ENCODE peak calls at places on chromosomes 1 and 21, in nine cellular contexts. A is activated CD4-positive, alpha-beta T cell treated with anti-CD3 and anti-CD28 coated beads, Interleukin-2, amount 50 U/mL, for 24 hours; S is putamen; T is right atrium auricular region; H is ureter; W is dorsolateral prefrontal cortex; Q is stimulated activated CD8-positive, alpha-beta memory T cell treated with anti-CD3 and anti-CD28 coated beads, Interleukin-7, amount 100 ng/mL, for 1 hour; M is activated T-helper 1 cell treated with anti-CD3 and anti-CD28 coated beads, Interleukin-2, amount 50 U/mL, for 16 hours; E is NCI-H1417 treated with DMSO at 0.1 percent for 48 hours. F is an unnamed sample.

GRCh38 chr21:36747815-36748381 is 49.0 kb downstream of the SIM2 start:
- DNase-seq in S (peak), H (no peak), W (peak), Q (no peak), M (no peak), E (no peak), T (no peak), A (no peak), F (peak)

GRCh38 chr1:225923692-225924555 is at the start of gene PYCR2:
- DNase-seq in H (peak), E (peak), W (peak), Q (peak), S (peak), A (peak), M (peak), T (peak), F (peak)

GRCh38 chr1:85628791-85629531 is 48.4 kb downstream of the CCN1 start:
- DNase-seq in S (peak), M (no peak), Q (no peak), A (no peak), W (no peak), E (no peak), T (no peak), H (peak), F (peak)

GRCh38 chr1:25246600-25247023 is 642 bp downstream of the RSRP1 start:
- DNase-seq in S (no peak), T (no peak), E (no peak), H (peak), M (no peak), W (no peak), Q (no peak), A (no peak), F (peak)

GRCh38 chr1:36486436-36487335 is 4.0 kb upstream of the CSF3R start:
- DNase-seq in T (peak), M (no peak), Q (no peak), A (no peak), H (peak), S (peak), E (no peak), W (peak), F (peak)

GRCh38 chr1:115090547-115090946 is 1.2 kb upstream of the TSPAN2 start:
- DNase-seq in M (no peak), S (no peak), W (no peak), A (no peak), E (no peak), Q (no peak), H (no peak), T (peak), F (no peak)

GRCh38 chr21:31103163-31103562 is 64.9 kb upstream of the KRTAP19-8 start:
- DNase-seq in T (no peak), H (no peak), W (no peak), A (no peak), S (no peak), Q (no peak), E (no peak), M (no peak), F (no peak)

GRCh38 chr21:15421521-15421920 is 308.3 kb upstream of the USP25 start:
- DNase-seq in Q (no peak), T (no peak), M (no peak), S (no peak), H (no peak), E (no peak), W (no peak), A (no peak), F (no peak)

GRCh38 chr1:54334996-54335395 is 71.2 kb downstream of the SSBP3 start:
- DNase-seq in A (no peak), E (no peak), S (no peak), W (no peak), H (no peak), Q (no peak), T (no peak), M (no peak), F (peak)

GRCh38 chr1:240194120-240194519 is 102.4 kb downstream of the FMN2 start:
- DNase-seq in E (no peak), A (no peak), S (no peak), W (no peak), T (no peak), M (no peak), H (peak), Q (no peak), F (no peak)

GRCh38 chr1:81287681-81288080 is 513.1 kb upstream of the ADGRL2 start:
- DNase-seq in W (no peak), E (no peak), M (no peak), A (no peak), T (no peak), S (no peak), Q (no peak), H (no peak), F (no peak)

GRCh38 chr1:66552829-66553228 is 18.9 kb downstream of the SGIP1 start:
- DNase-seq in E (no peak), Q (no peak), S (no peak), A (no peak), H (no peak), M (no peak), W (no peak), T (no peak), F (no peak)

GRCh38 chr21:46168659-46169386 is 13.4 kb upstream of the FTCD start:
- DNase-seq in H (no peak), A (no peak), Q (no peak), T (peak), W (peak), M (no peak), S (no peak), E (peak), F (no peak)

GRCh38 chr1:40929145-40929544 is 50.4 kb upstream of the CTPS1 start:
- DNase-seq in H (no peak), S (no peak), E (no peak), Q (no peak), A (no peak), T (no peak), M (no peak), W (no peak), F (no peak)

GRCh38 chr1:192601145-192602048 is 25.8 kb downstream of the RGS1 start:
- DNase-seq in T (no peak), Q (no peak), H (no peak), E (no peak), M (no peak), S (no peak), W (no peak), A (no peak), F (no peak)

GRCh38 chr1:207754942-207755689 is 3.3 kb downstream of the CD46 start:
- DNase-seq in E (no peak), T (no peak), M (no peak), A (no peak), S (no peak), W (no peak), Q (no peak), H (no peak), F (no peak)

GRCh38 chr1:154878371-154879355 is 8.6 kb upstream of the KCNN3 start:
- DNase-seq in S (peak), H (peak), A (peak), W (peak), T (peak), Q (peak), M (peak), E (peak), F (peak)

GRCh38 chr1:183025782-183026774 is 2.9 kb downstream of the LAMC1 start:
- DNase-seq in M (no peak), H (no peak), T (no peak), A (no peak), W (no peak), S (no peak), Q (no peak), E (no peak), F (no peak)

GRCh38 chr21:28705616-28706015 is 287.1 kb downstream of the LTN1 start:
- DNase-seq in Q (no peak), H (no peak), W (no peak), T (no peak), S (no peak), E (no peak), A (no peak), M (no peak), F (no peak)

GRCh38 chr1:235079443-235079967 is 49.1 kb downstream of the TOMM20 start:
- DNase-seq in E (no peak), W (no peak), T (no peak), H (no peak), A (no peak), Q (no peak), M (no peak), S (no peak), F (no peak)

GRCh38 chr1:201094829-201095228 is 17.4 kb downstream of the CACNA1S start:
- DNase-seq in A (no peak), H (no peak), Q (no peak), M (no peak), E (no peak), S (no peak), T (no peak), W (no peak), F (no peak)

GRCh38 chr21:44972301-44972814 is 32.5 kb downstream of the SLX9 start:
- DNase-seq in H (no peak), W (no peak), M (no peak), T (no peak), Q (no peak), E (no peak), A (no peak), S (no peak), F (no peak)